ENCODE peak calls at places on chromosomes 11 and 22, in six cellular contexts. One of them, this sample, is unnamed. For H3K36me3, the result is how much of the 10 kb centered on the place peaks cover.

GRCh38 chr11:75472081-75472732 is 39.2 kb upstream of the KLHL35 start:
- DNase-seq in CD8-positive, alpha-beta T cell: no peak
- DNase-seq in cardiac muscle cell: no peak
- DNase-seq in naive thymus-derived CD4-positive, alpha-beta T cell: no peak
- DNase-seq in body of pancreas: no peak
- DNase-seq in esophagus squamous epithelium: no peak
- DNase-seq in this sample: no peak

GRCh38 chr11:3155691-3156258 is 9.3 kb downstream of the OSBPL5 start:
- DNase-seq in CD8-positive, alpha-beta T cell: no peak
- DNase-seq in cardiac muscle cell: peak
- DNase-seq in naive thymus-derived CD4-positive, alpha-beta T cell: no peak
- DNase-seq in body of pancreas: no peak
- DNase-seq in esophagus squamous epithelium: no peak
- DNase-seq in this sample: peak

GRCh38 chr11:129189646-129190045 is 2.5 kb downstream of the ARHGAP32 start:
- DNase-seq in CD8-positive, alpha-beta T cell: no peak
- DNase-seq in cardiac muscle cell: no peak
- DNase-seq in naive thymus-derived CD4-positive, alpha-beta T cell: no peak
- DNase-seq in body of pancreas: no peak
- DNase-seq in esophagus squamous epithelium: no peak
- DNase-seq in this sample: no peak

GRCh38 chr22:47192106-47192650 is 429.7 kb downstream of the TBC1D22A start:
- DNase-seq in CD8-positive, alpha-beta T cell: no peak
- DNase-seq in cardiac muscle cell: no peak
- DNase-seq in naive thymus-derived CD4-positive, alpha-beta T cell: no peak
- DNase-seq in body of pancreas: peak
- DNase-seq in esophagus squamous epithelium: no peak
- DNase-seq in this sample: no peak

GRCh38 chr11:64444838-64445441 is 86.0 kb downstream of the RPS6KA4 start:
- DNase-seq in CD8-positive, alpha-beta T cell: no peak
- DNase-seq in cardiac muscle cell: peak
- DNase-seq in naive thymus-derived CD4-positive, alpha-beta T cell: no peak
- DNase-seq in body of pancreas: peak
- DNase-seq in esophagus squamous epithelium: no peak
- DNase-seq in this sample: peak

GRCh38 chr22:38313384-38313955 is 3.8 kb downstream of the CSNK1E start:
- DNase-seq in CD8-positive, alpha-beta T cell: no peak
- DNase-seq in cardiac muscle cell: peak
- DNase-seq in naive thymus-derived CD4-positive, alpha-beta T cell: peak
- DNase-seq in body of pancreas: peak
- DNase-seq in esophagus squamous epithelium: no peak
- DNase-seq in this sample: peak

GRCh38 chr11:34250732-34251639 is 106.8 kb downstream of the ABTB2 start:
- DNase-seq in CD8-positive, alpha-beta T cell: peak
- DNase-seq in cardiac muscle cell: no peak
- DNase-seq in naive thymus-derived CD4-positive, alpha-beta T cell: peak
- DNase-seq in body of pancreas: no peak
- DNase-seq in esophagus squamous epithelium: no peak
- DNase-seq in this sample: no peak

GRCh38 chr11:2314525-2315394 is 12.9 kb downstream of the TSPAN32 start:
- DNase-seq in CD8-positive, alpha-beta T cell: no peak
- DNase-seq in cardiac muscle cell: peak
- DNase-seq in naive thymus-derived CD4-positive, alpha-beta T cell: no peak
- DNase-seq in body of pancreas: peak
- DNase-seq in esophagus squamous epithelium: no peak
- DNase-seq in this sample: peak

GRCh38 chr11:87421422-87421821 is 383.7 kb downstream of the TMEM135 start:
- DNase-seq in CD8-positive, alpha-beta T cell: no peak
- DNase-seq in cardiac muscle cell: peak
- DNase-seq in naive thymus-derived CD4-positive, alpha-beta T cell: peak
- DNase-seq in body of pancreas: peak
- DNase-seq in esophagus squamous epithelium: no peak
- DNase-seq in this sample: peak

GRCh38 chr11:102560555-102561011 is 30.0 kb upstream of the MMP7 start:
- DNase-seq in CD8-positive, alpha-beta T cell: no peak
- DNase-seq in cardiac muscle cell: peak
- DNase-seq in naive thymus-derived CD4-positive, alpha-beta T cell: peak
- DNase-seq in body of pancreas: no peak
- DNase-seq in esophagus squamous epithelium: no peak
- DNase-seq in this sample: peak

GRCh38 chr11:112012877-112013276 is 12.3 kb upstream of the DLAT start:
- DNase-seq in CD8-positive, alpha-beta T cell: no peak
- DNase-seq in cardiac muscle cell: peak
- DNase-seq in naive thymus-derived CD4-positive, alpha-beta T cell: no peak
- DNase-seq in body of pancreas: no peak
- DNase-seq in esophagus squamous epithelium: no peak
- DNase-seq in this sample: no peak

GRCh38 chr11:96090711-96091110 is 166.8 kb upstream of the MTMR2 start:
- DNase-seq in CD8-positive, alpha-beta T cell: no peak
- DNase-seq in cardiac muscle cell: peak
- DNase-seq in naive thymus-derived CD4-positive, alpha-beta T cell: no peak
- DNase-seq in body of pancreas: no peak
- DNase-seq in esophagus squamous epithelium: no peak
- DNase-seq in this sample: no peak

GRCh38 chr11:83092488-83093384 is 21.0 kb upstream of the RAB30 start:
- DNase-seq in CD8-positive, alpha-beta T cell: no peak
- DNase-seq in cardiac muscle cell: no peak
- DNase-seq in naive thymus-derived CD4-positive, alpha-beta T cell: no peak
- DNase-seq in body of pancreas: peak
- DNase-seq in esophagus squamous epithelium: no peak
- DNase-seq in this sample: no peak

GRCh38 chr22:33906475-33906874 is 13.8 kb downstream of the LARGE1 start:
- DNase-seq in CD8-positive, alpha-beta T cell: no peak
- DNase-seq in cardiac muscle cell: no peak
- DNase-seq in naive thymus-derived CD4-positive, alpha-beta T cell: no peak
- DNase-seq in body of pancreas: no peak
- DNase-seq in esophagus squamous epithelium: no peak
- DNase-seq in this sample: no peak

GRCh38 chr11:113906038-113906437 is 1.4 kb downstream of the HTR3B start:
- DNase-seq in CD8-positive, alpha-beta T cell: no peak
- DNase-seq in cardiac muscle cell: peak
- DNase-seq in naive thymus-derived CD4-positive, alpha-beta T cell: no peak
- DNase-seq in body of pancreas: peak
- DNase-seq in esophagus squamous epithelium: no peak
- DNase-seq in this sample: no peak

GRCh38 chr11:94858012-94858705 is 90.0 kb downstream of the AMOTL1 start:
- DNase-seq in CD8-positive, alpha-beta T cell: no peak
- DNase-seq in cardiac muscle cell: no peak
- DNase-seq in naive thymus-derived CD4-positive, alpha-beta T cell: no peak
- DNase-seq in body of pancreas: no peak
- DNase-seq in esophagus squamous epithelium: no peak
- DNase-seq in this sample: no peak

GRCh38 chr11:104091281-104092071 is 55.0 kb downstream of the DDI1 start:
- DNase-seq in CD8-positive, alpha-beta T cell: no peak
- DNase-seq in cardiac muscle cell: no peak
- DNase-seq in naive thymus-derived CD4-positive, alpha-beta T cell: no peak
- DNase-seq in body of pancreas: no peak
- DNase-seq in esophagus squamous epithelium: no peak
- DNase-seq in this sample: no peak

GRCh38 chr11:6505577-6506240 is 8.6 kb downstream of the DNHD1 start:
- DNase-seq in CD8-positive, alpha-beta T cell: no peak
- DNase-seq in cardiac muscle cell: peak
- DNase-seq in naive thymus-derived CD4-positive, alpha-beta T cell: peak
- DNase-seq in body of pancreas: peak
- DNase-seq in esophagus squamous epithelium: no peak
- DNase-seq in this sample: no peak

GRCh38 chr11:14902650-14903350 is 10.8 kb upstream of the CYP2R1 start:
- DNase-seq in CD8-positive, alpha-beta T cell: no peak
- DNase-seq in cardiac muscle cell: peak
- DNase-seq in naive thymus-derived CD4-positive, alpha-beta T cell: no peak
- DNase-seq in body of pancreas: no peak
- DNase-seq in esophagus squamous epithelium: no peak
- DNase-seq in this sample: no peak

GRCh38 chr22:44088976-44089570 is 65.0 kb downstream of the PARVB start:
- DNase-seq in CD8-positive, alpha-beta T cell: no peak
- DNase-seq in cardiac muscle cell: no peak
- DNase-seq in naive thymus-derived CD4-positive, alpha-beta T cell: no peak
- DNase-seq in body of pancreas: no peak
- DNase-seq in esophagus squamous epithelium: no peak
- DNase-seq in this sample: no peak

GRCh38 chr11:116701297-116701801 is 71.4 kb downstream of the BUD13 start:
- DNase-seq in CD8-positive, alpha-beta T cell: no peak
- DNase-seq in cardiac muscle cell: no peak
- DNase-seq in naive thymus-derived CD4-positive, alpha-beta T cell: no peak
- DNase-seq in body of pancreas: no peak
- DNase-seq in esophagus squamous epithelium: no peak
- DNase-seq in this sample: no peak

GRCh38 chr11:26842458-26842841 is 120.6 kb upstream of the SLC5A12 start:
- DNase-seq in CD8-positive, alpha-beta T cell: no peak
- DNase-seq in cardiac muscle cell: peak
- DNase-seq in naive thymus-derived CD4-positive, alpha-beta T cell: no peak
- DNase-seq in body of pancreas: no peak
- DNase-seq in esophagus squamous epithelium: no peak
- DNase-seq in this sample: no peak

GRCh38 chr22:36900880-36901279 is 12.5 kb upstream of the CSF2RB start:
- DNase-seq in CD8-positive, alpha-beta T cell: no peak
- DNase-seq in cardiac muscle cell: peak
- DNase-seq in naive thymus-derived CD4-positive, alpha-beta T cell: no peak
- DNase-seq in body of pancreas: no peak
- DNase-seq in esophagus squamous epithelium: no peak
- DNase-seq in this sample: no peak

GRCh38 chr11:113448311-113448666 is 26.9 kb downstream of the DRD2 start:
- DNase-seq in CD8-positive, alpha-beta T cell: no peak
- DNase-seq in cardiac muscle cell: no peak
- DNase-seq in naive thymus-derived CD4-positive, alpha-beta T cell: no peak
- DNase-seq in body of pancreas: no peak
- DNase-seq in esophagus squamous epithelium: no peak
- DNase-seq in this sample: no peak

GRCh38 chr22:43273902-43274484 is 69.2 kb downstream of the SCUBE1 start:
- DNase-seq in CD8-positive, alpha-beta T cell: no peak
- DNase-seq in cardiac muscle cell: peak
- DNase-seq in naive thymus-derived CD4-positive, alpha-beta T cell: peak
- DNase-seq in body of pancreas: peak
- DNase-seq in esophagus squamous epithelium: no peak
- DNase-seq in this sample: peak

GRCh38 chr11:66638177-66639065 is at the start of gene RBM4:
- DNase-seq in CD8-positive, alpha-beta T cell: peak
- DNase-seq in cardiac muscle cell: peak
- DNase-seq in naive thymus-derived CD4-positive, alpha-beta T cell: peak
- DNase-seq in body of pancreas: peak
- DNase-seq in esophagus squamous epithelium: peak
- DNase-seq in this sample: peak
- H3K36me3 ChIP-seq in CD8-positive, alpha-beta T cell: under half
- H3K36me3 ChIP-seq in cardiac muscle cell: under half
- H3K36me3 ChIP-seq in naive thymus-derived CD4-positive, alpha-beta T cell: under half
- H3K36me3 ChIP-seq in body of pancreas: under half
- H3K36me3 ChIP-seq in esophagus squamous epithelium: under half
- H3K36me3 ChIP-seq in this sample: under half

GRCh38 chr11:48007677-48008076 is 27.3 kb downstream of the PTPRJ start:
- DNase-seq in CD8-positive, alpha-beta T cell: no peak
- DNase-seq in cardiac muscle cell: no peak
- DNase-seq in naive thymus-derived CD4-positive, alpha-beta T cell: no peak
- DNase-seq in body of pancreas: no peak
- DNase-seq in esophagus squamous epithelium: no peak
- DNase-seq in this sample: no peak
- H3K27ac ChIP-seq in CD8-positive, alpha-beta T cell: no peak
- H3K27ac ChIP-seq in cardiac muscle cell: no peak
- H3K27ac ChIP-seq in naive thymus-derived CD4-positive, alpha-beta T cell: no peak
- H3K27ac ChIP-seq in body of pancreas: peak
- H3K27ac ChIP-seq in esophagus squamous epithelium: no peak
- H3K27ac ChIP-seq in this sample: no peak

GRCh38 chr22:26168199-26168915 is 905 bp upstream of the SEZ6L start:
- DNase-seq in CD8-positive, alpha-beta T cell: no peak
- DNase-seq in cardiac muscle cell: no peak
- DNase-seq in naive thymus-derived CD4-positive, alpha-beta T cell: no peak
- DNase-seq in body of pancreas: no peak
- DNase-seq in esophagus squamous epithelium: no peak
- DNase-seq in this sample: no peak

GRCh38 chr22:26169312-26170111 is at the start of gene SEZ6L:
- DNase-seq in CD8-positive, alpha-beta T cell: no peak
- DNase-seq in cardiac muscle cell: no peak
- DNase-seq in naive thymus-derived CD4-positive, alpha-beta T cell: no peak
- DNase-seq in body of pancreas: no peak
- DNase-seq in esophagus squamous epithelium: no peak
- DNase-seq in this sample: peak

GRCh38 chr22:26168934-26169311 is 339 bp upstream of the SEZ6L start:
- DNase-seq in CD8-positive, alpha-beta T cell: no peak
- DNase-seq in cardiac muscle cell: no peak
- DNase-seq in naive thymus-derived CD4-positive, alpha-beta T cell: no peak
- DNase-seq in body of pancreas: no peak
- DNase-seq in esophagus squamous epithelium: no peak
- DNase-seq in this sample: peak

GRCh38 chr22:26170795-26171194 is 1.5 kb downstream of the SEZ6L start:
- DNase-seq in CD8-positive, alpha-beta T cell: no peak
- DNase-seq in cardiac muscle cell: no peak
- DNase-seq in naive thymus-derived CD4-positive, alpha-beta T cell: no peak
- DNase-seq in body of pancreas: no peak
- DNase-seq in esophagus squamous epithelium: no peak
- DNase-seq in this sample: peak

DNA sequence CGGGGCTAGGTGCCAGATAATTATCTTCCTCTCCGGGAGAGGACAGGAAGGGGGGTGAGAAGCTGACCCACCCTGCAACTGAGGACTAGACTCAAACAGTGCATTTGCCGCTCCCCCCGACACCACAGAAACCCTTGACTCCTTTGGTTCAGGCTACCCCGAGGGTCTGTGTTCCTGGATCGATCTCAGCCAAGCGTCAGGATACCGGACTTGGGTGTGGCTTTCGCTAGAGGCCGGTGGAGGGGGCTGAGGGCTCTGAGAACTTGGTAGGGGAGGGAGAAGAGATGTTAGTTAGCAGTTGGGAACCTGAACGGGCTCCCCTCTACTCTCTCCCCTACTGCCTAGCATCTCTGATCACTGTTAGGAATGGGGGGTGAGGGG is 840 bp downstream of the SEZ6L start:
- DNase-seq in CD8-positive, alpha-beta T cell: no peak
- DNase-seq in cardiac muscle cell: no peak
- DNase-seq in naive thymus-derived CD4-positive, alpha-beta T cell: no peak
- DNase-seq in body of pancreas: no peak
- DNase-seq in esophagus squamous epithelium: no peak
- DNase-seq in this sample: no peak
- H3K4me3 ChIP-seq in CD8-positive, alpha-beta T cell: no peak
- H3K4me3 ChIP-seq in cardiac muscle cell: peak
- H3K4me3 ChIP-seq in naive thymus-derived CD4-positive, alpha-beta T cell: no peak
- H3K4me3 ChIP-seq in body of pancreas: no peak
- H3K4me3 ChIP-seq in esophagus squamous epithelium: peak
- H3K4me3 ChIP-seq in this sample: no peak

GRCh38 chr11:124582565-124582964 is 12.8 kb downstream of the OR8A1 start:
- DNase-seq in CD8-positive, alpha-beta T cell: no peak
- DNase-seq in cardiac muscle cell: no peak
- DNase-seq in naive thymus-derived CD4-positive, alpha-beta T cell: no peak
- DNase-seq in body of pancreas: no peak
- DNase-seq in esophagus squamous epithelium: no peak
- DNase-seq in this sample: no peak

GRCh38 chr11:124577664-124578427 is 8.0 kb downstream of the OR8A1 start:
- DNase-seq in CD8-positive, alpha-beta T cell: no peak
- DNase-seq in cardiac muscle cell: peak
- DNase-seq in naive thymus-derived CD4-positive, alpha-beta T cell: no peak
- DNase-seq in body of pancreas: no peak
- DNase-seq in esophagus squamous epithelium: no peak
- DNase-seq in this sample: no peak

GRCh38 chr11:124583827-124584226 is 14.0 kb downstream of the OR8A1 start:
- DNase-seq in CD8-positive, alpha-beta T cell: no peak
- DNase-seq in cardiac muscle cell: peak
- DNase-seq in naive thymus-derived CD4-positive, alpha-beta T cell: no peak
- DNase-seq in body of pancreas: no peak
- DNase-seq in esophagus squamous epithelium: no peak
- DNase-seq in this sample: no peak

GRCh38 chr11:124581817-124582216 is 12.0 kb downstream of the OR8A1 start:
- DNase-seq in CD8-positive, alpha-beta T cell: no peak
- DNase-seq in cardiac muscle cell: peak
- DNase-seq in naive thymus-derived CD4-positive, alpha-beta T cell: no peak
- DNase-seq in body of pancreas: no peak
- DNase-seq in esophagus squamous epithelium: no peak
- DNase-seq in this sample: no peak

GRCh38 chr11:124578761-124579160 is 9.0 kb downstream of the OR8A1 start:
- DNase-seq in CD8-positive, alpha-beta T cell: no peak
- DNase-seq in cardiac muscle cell: peak
- DNase-seq in naive thymus-derived CD4-positive, alpha-beta T cell: no peak
- DNase-seq in body of pancreas: no peak
- DNase-seq in esophagus squamous epithelium: no peak
- DNase-seq in this sample: no peak
- H3K36me3 ChIP-seq in CD8-positive, alpha-beta T cell: under half
- H3K36me3 ChIP-seq in cardiac muscle cell: under half
- H3K36me3 ChIP-seq in naive thymus-derived CD4-positive, alpha-beta T cell: under half
- H3K36me3 ChIP-seq in body of pancreas: under half
- H3K36me3 ChIP-seq in esophagus squamous epithelium: under half
- H3K36me3 ChIP-seq in this sample: under half

This sample was measured in ovary.